ENCODE peak calls at places on chromosomes 11 and 22, in six cellular contexts. M is transverse colon; E is AG08396; B is NCI-H69; T is stimulated activated CD4-positive, alpha-beta T cell treated with anti-CD3 and anti-CD28 coated beads, Interleukin-4, amount 100 ng/mL, for 4 hours; C is nucleus accumbens. V is an unnamed sample.

GRCh38 chr11:35927730-35928129 is 16.1 kb upstream of the LDLRAD3 start:
- DNase-seq in M (peak), E (no peak), B (peak), T (no peak), C (no peak), V (no peak)

GRCh38 chr11:130156108-130157022 is 3.2 kb upstream of the ST14 start:
- DNase-seq in M (peak), E (peak), B (no peak), T (no peak), C (no peak), V (peak)

GRCh38 chr11:70782401-70782913 is 384.1 kb downstream of the CTTN start:
- DNase-seq in M (no peak), E (no peak), B (no peak), T (no peak), C (no peak), V (no peak)

GRCh38 chr11:68582416-68583046 is 101.8 kb upstream of the GAL start:
- DNase-seq in M (no peak), E (no peak), B (no peak), T (no peak), C (no peak), V (no peak)

GRCh38 chr11:94895971-94896370 is 77.4 kb downstream of the CWC15 start:
- DNase-seq in M (no peak), E (peak), B (no peak), T (no peak), C (no peak), V (peak)

GRCh38 chr11:15707971-15708370 is 593.2 kb downstream of the INSC start:
- DNase-seq in M (peak), E (peak), B (peak), T (no peak), C (no peak), V (peak)

GRCh38 chr22:44363980-44364749 is 51.4 kb upstream of the SHISAL1 start:
- DNase-seq in M (no peak), E (no peak), B (no peak), T (no peak), C (no peak), V (no peak)

GRCh38 chr22:38824587-38824986 is 19.2 kb downstream of the NPTXR start:
- DNase-seq in M (peak), E (peak), B (no peak), T (peak), C (peak), V (peak)

GRCh38 chr11:63671322-63672155 is at the start of gene ATL3:
- DNase-seq in M (peak), E (peak), B (peak), T (peak), C (peak), V (peak)

V was measured in DMS53.